ENCODE peak calls at places on chromosomes 12 and 14, in five cellular contexts. R is left lung; J is CD4-positive, alpha-beta memory T cell; Q is spleen; C is GM23248. M is an unnamed sample. For H3K9me3 and H3K4me1, the result is how much of the 10 kb centered on the place peaks cover.

GRCh38 chr14:26872510-26872909 is 274.7 kb upstream of the NOVA1 start:
- DNase-seq in R (no peak), J (no peak), Q (no peak), C (peak), M (no peak)

GRCh38 chr12:81162725-81163124 is 84.8 kb downstream of the ACSS3 start:
- DNase-seq in R (no peak), J (no peak), Q (no peak), C (no peak), M (no peak)

GRCh38 chr12:6180300-6181051 is 19.7 kb upstream of the CD9 start:
- DNase-seq in R (peak), J (no peak), Q (peak), C (peak), M (no peak)

GRCh38 chr12:105706321-105706972 is 376.0 kb downstream of the C12orf75 start:
- DNase-seq in R (no peak), J (no peak), Q (no peak), C (peak), M (no peak)

GRCh38 chr12:39692258-39692853 is 72.8 kb upstream of the ABCD2 start:
- DNase-seq in R (no peak), J (peak), Q (no peak), C (peak), M (no peak)

GRCh38 chr14:63267171-63267570 is 51.6 kb downstream of the GPHB5 start:
- DNase-seq in R (no peak), J (no peak), Q (no peak), C (no peak), M (no peak)

GRCh38 chr14:106823552-106823951 is 1297.2 kb downstream of the TMEM121 start:
- DNase-seq in R (no peak), J (no peak), Q (no peak), C (no peak), M (no peak)

GRCh38 chr12:100984821-100985220 is 190.2 kb downstream of the ANO4 start:
- DNase-seq in R (no peak), J (no peak), Q (no peak), C (peak), M (no peak)

GRCh38 chr12:227923-228845 is 14.2 kb upstream of the SLC6A12 start:
- DNase-seq in R (no peak), J (no peak), Q (peak), C (no peak), M (no peak)

GRCh38 chr12:66025477-66025876 is 105.1 kb downstream of the LLPH start:
- DNase-seq in R (no peak), J (no peak), Q (no peak), C (no peak), M (no peak)

GRCh38 chr12:6915023-6915788 is 826 bp downstream of the ENO2 start:
- DNase-seq in R (peak), J (no peak), Q (peak), C (no peak), M (no peak)

GRCh38 chr14:29630566-29631160 is 297.0 kb downstream of the PRKD1 start:
- DNase-seq in R (no peak), J (no peak), Q (no peak), C (no peak), M (no peak)

GRCh38 chr12:4107911-4108697 is 165.5 kb upstream of the CCND2 start:
- DNase-seq in R (no peak), J (no peak), Q (no peak), C (no peak), M (no peak)

GRCh38 chr12:40775681-40776080 is 83.4 kb downstream of the CNTN1 start:
- DNase-seq in R (no peak), J (no peak), Q (no peak), C (peak), M (no peak)

GRCh38 chr14:32808574-32809098 is 130.0 kb upstream of the NPAS3 start:
- DNase-seq in R (no peak), J (no peak), Q (no peak), C (peak), M (no peak)

GRCh38 chr14:32802295-32802694 is 136.4 kb upstream of the NPAS3 start:
- DNase-seq in R (no peak), J (no peak), Q (no peak), C (no peak), M (no peak)

GRCh38 chr14:32800320-32800719 is 138.4 kb upstream of the NPAS3 start:
- DNase-seq in R (no peak), J (no peak), Q (no peak), C (no peak), M (no peak)

GRCh38 chr14:32809255-32809654 is 129.4 kb upstream of the NPAS3 start:
- DNase-seq in R (no peak), J (no peak), Q (no peak), C (no peak), M (no peak)

GRCh38 chr14:32805979-32806378 is 132.7 kb upstream of the NPAS3 start:
- DNase-seq in R (no peak), J (no peak), Q (no peak), C (no peak), M (no peak)
- H3K9me3 ChIP-seq in R (under half), J (under half), Q (half or more), C (under half), M (under half)

DNA sequence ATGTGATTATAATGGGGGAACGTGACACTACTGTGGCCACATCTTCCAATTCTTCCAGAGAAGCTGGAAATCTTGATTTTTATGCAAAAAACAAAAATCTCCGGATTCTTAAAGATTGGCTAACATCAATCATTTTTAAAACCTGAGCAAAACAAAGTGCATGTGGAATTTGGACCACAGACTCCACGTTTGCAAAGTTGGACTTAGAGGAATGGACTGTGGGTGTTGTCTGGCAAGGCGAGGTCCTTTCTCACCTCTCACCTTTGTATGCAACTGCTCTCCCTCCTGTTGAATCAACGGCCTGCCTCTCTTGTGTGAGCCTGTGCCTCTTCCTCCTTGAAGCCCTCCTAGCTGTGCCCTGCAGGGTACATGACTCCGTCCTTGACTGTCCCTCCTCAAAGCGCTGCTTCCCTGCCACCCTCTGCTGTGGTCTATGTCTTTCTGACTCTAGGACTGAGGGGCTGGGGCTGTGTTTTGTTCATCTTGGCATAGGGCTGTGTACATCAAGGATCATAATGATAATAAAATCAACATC is 122.4 kb downstream of the PHETA1 start:
- DNase-seq in R (no peak), J (no peak), Q (no peak), C (no peak), M (no peak)
- H3K4me1 ChIP-seq in R (under half), J (under half), Q (under half), C (under half), M (under half)

GRCh38 chr12:31318870-31319269 is 7.1 kb downstream of the SINHCAF start:
- DNase-seq in R (no peak), J (no peak), Q (no peak), C (no peak), M (no peak)

GRCh38 chr12:31315779-31316465 is 10.0 kb downstream of the SINHCAF start:
- DNase-seq in R (no peak), J (no peak), Q (no peak), C (no peak), M (no peak)

GRCh38 chr12:31315089-31315725 is 10.7 kb downstream of the SINHCAF start:
- DNase-seq in R (no peak), J (no peak), Q (no peak), C (no peak), M (no peak)

GRCh38 chr12:31316964-31317363 is 9.0 kb downstream of the SINHCAF start:
- DNase-seq in R (no peak), J (no peak), Q (no peak), C (no peak), M (no peak)

GRCh38 chr12:31317471-31318397 is 8.2 kb downstream of the SINHCAF start:
- DNase-seq in R (no peak), J (peak), Q (no peak), C (no peak), M (no peak)
- H3K4me3 ChIP-seq in R (peak), J (peak), Q (peak), C (peak), M (peak)

GRCh38 chr12:12219664-12220063 is 47.2 kb downstream of the LRP6 start:
- DNase-seq in R (no peak), J (no peak), Q (no peak), C (no peak), M (no peak)

GRCh38 chr12:12221560-12221959 is 45.3 kb downstream of the LRP6 start:
- DNase-seq in R (no peak), J (no peak), Q (no peak), C (no peak), M (no peak)

GRCh38 chr12:12226187-12226586 is 40.7 kb downstream of the LRP6 start:
- DNase-seq in R (no peak), J (no peak), Q (no peak), C (no peak), M (no peak)

GRCh38 chr12:12228402-12228801 is 38.4 kb downstream of the LRP6 start:
- DNase-seq in R (no peak), J (no peak), Q (no peak), C (no peak), M (no peak)

DNA sequence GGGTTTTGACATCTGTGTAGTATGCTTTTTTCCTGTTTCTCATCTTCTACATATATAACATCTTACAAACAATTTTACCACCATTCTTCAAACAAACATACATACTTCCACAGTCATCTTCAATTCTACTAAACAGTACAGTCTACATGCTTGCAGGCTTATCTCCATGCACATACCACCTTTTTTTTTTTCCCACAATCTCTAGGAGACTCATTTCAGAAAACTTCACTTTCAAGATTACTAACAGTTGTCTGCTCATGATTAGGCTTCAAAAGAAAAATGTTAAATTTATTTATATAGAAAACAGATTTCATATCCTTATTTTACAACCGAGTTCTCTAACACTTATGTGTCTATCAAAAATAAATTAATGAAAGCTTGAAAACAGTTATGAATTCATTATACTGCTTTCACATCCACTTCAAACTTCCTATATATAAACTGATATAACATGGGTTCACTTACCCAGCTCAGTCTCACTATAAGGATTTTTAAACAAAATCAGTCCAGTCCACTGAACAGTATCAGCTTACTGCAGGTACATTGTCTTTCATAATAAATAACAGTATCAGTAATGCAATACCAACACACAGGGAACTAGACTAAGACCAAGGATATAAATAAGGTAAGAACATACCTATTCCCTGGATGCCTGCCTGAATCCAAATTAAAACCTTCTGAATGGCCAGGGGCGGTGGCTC is 42.5 kb downstream of the LRP6 start:
- DNase-seq in R (no peak), J (no peak), Q (no peak), C (peak), M (no peak)
- H3K9me3 ChIP-seq in R (under half), J (under half), Q (under half), C (under half), M (under half)

GRCh38 chr14:22802860-22803562 is 12.2 kb downstream of the SLC7A7 start:
- DNase-seq in R (no peak), J (no peak), Q (peak), C (no peak), M (no peak)
- H3K4me1 ChIP-seq in R (under half), J (under half), Q (half or more), C (under half), M (under half)

M was measured in effector memory CD4-positive, alpha-beta T cell.